ENCODE peak calls at places on chromosomes 3 and 15, in six cellular contexts. G is NCI-H2081; R is activated naive CD4-positive, alpha-beta T cell treated with Interleukin-2 at 50 U/mL for 16 hours; D is endothelial cell; Q is RWPE1; M is natural killer cell. S is an unnamed sample.

GRCh38 chr15:91970142-91970541 is 116.6 kb downstream of the SLCO3A1 start:
- DNase-seq in G (no peak), R (no peak), D (no peak), Q (no peak), M (no peak), S (no peak)

GRCh38 chr15:60352525-60352924 is 45.3 kb downstream of the ANXA2 start:
- DNase-seq in G (no peak), R (no peak), D (no peak), Q (no peak), M (no peak), S (no peak)

GRCh38 chr3:135966875-135967274 is 1.3 kb downstream of the PPP2R3A start:
- DNase-seq in G (no peak), R (no peak), D (no peak), Q (no peak), M (no peak), S (no peak)

GRCh38 chr3:5205165-5205941 is 17.8 kb downstream of the EDEM1 start:
- DNase-seq in G (no peak), R (peak), D (no peak), Q (no peak), M (no peak), S (no peak)

GRCh38 chr3:105672996-105673395 is 195.8 kb downstream of the CBLB start:
- DNase-seq in G (no peak), R (no peak), D (no peak), Q (no peak), M (no peak), S (no peak)

GRCh38 chr3:112333386-112334334 is 704 bp downstream of the CD200 start:
- DNase-seq in G (peak), R (peak), D (peak), Q (no peak), M (no peak), S (no peak)

GRCh38 chr3:138331143-138331894 is 1.7 kb upstream of the NME9 start:
- DNase-seq in G (no peak), R (no peak), D (no peak), Q (no peak), M (no peak), S (no peak)

GRCh38 chr15:61069369-61070075 is 159.6 kb downstream of the RORA start:
- DNase-seq in G (peak), R (no peak), D (peak), Q (no peak), M (no peak), S (no peak)

GRCh38 chr3:168973206-168973605 is 690.3 kb downstream of the MECOM start:
- DNase-seq in G (no peak), R (no peak), D (no peak), Q (no peak), M (no peak), S (no peak)

GRCh38 chr3:123314409-123315270 is 112.9 kb downstream of the SEC22A start:
- DNase-seq in G (peak), R (no peak), D (no peak), Q (no peak), M (no peak), S (no peak)

GRCh38 chr3:19149388-19149787 is 1.1 kb downstream of the KCNH8 start:
- DNase-seq in G (no peak), R (peak), D (peak), Q (no peak), M (no peak), S (no peak)

GRCh38 chr3:30253832-30254231 is 352.6 kb upstream of the TGFBR2 start:
- DNase-seq in G (peak), R (no peak), D (no peak), Q (no peak), M (no peak), S (no peak)

GRCh38 chr3:125334675-125335560 is 40.2 kb downstream of the ZNF148 start:
- DNase-seq in G (no peak), R (no peak), D (no peak), Q (no peak), M (no peak), S (no peak)

GRCh38 chr15:95718441-95718840 is 612.1 kb upstream of the NR2F2 start:
- DNase-seq in G (no peak), R (no peak), D (no peak), Q (no peak), M (no peak), S (no peak)

GRCh38 chr15:75104804-75105557 is 81.6 kb downstream of the PPCDC start:
- DNase-seq in G (no peak), R (peak), D (no peak), Q (peak), M (no peak), S (peak)

GRCh38 chr3:40681658-40682055 is 156.9 kb downstream of the ZNF621 start:
- DNase-seq in G (no peak), R (no peak), D (no peak), Q (no peak), M (no peak), S (no peak)

GRCh38 chr3:179677884-179678283 is 25.0 kb downstream of the USP13 start:
- DNase-seq in G (no peak), R (no peak), D (no peak), Q (no peak), M (no peak), S (no peak)

GRCh38 chr3:160169139-160169830 is 55.9 kb upstream of the C3orf80 start:
- DNase-seq in G (no peak), R (no peak), D (no peak), Q (peak), M (no peak), S (peak)

GRCh38 chr3:1118074-1118473 is 25.2 kb downstream of the CNTN6 start:
- DNase-seq in G (no peak), R (no peak), D (no peak), Q (peak), M (no peak), S (peak)

GRCh38 chr15:89809093-89809786 is 5.4 kb downstream of the ANPEP start:
- DNase-seq in G (no peak), R (no peak), D (no peak), Q (no peak), M (no peak), S (no peak)

GRCh38 chr15:80800067-80800466 is 20.9 kb downstream of the CEMIP start:
- DNase-seq in G (no peak), R (no peak), D (no peak), Q (no peak), M (no peak), S (no peak)

GRCh38 chr3:121979246-121979645 is 42.8 kb downstream of the ILDR1 start:
- DNase-seq in G (no peak), R (no peak), D (no peak), Q (no peak), M (no peak), S (no peak)

GRCh38 chr15:84079885-84080777 is 155.4 kb upstream of the GOLGA6L4 start:
- DNase-seq in G (peak), R (peak), D (peak), Q (peak), M (no peak), S (no peak)

S was measured in H54.